ENCODE peak calls at places on chromosomes 1 and 21, in six cellular contexts. D is PC-9, L is lower lobe of right lung, H is GM12878, J is cardiac muscle cell, Z is heart right ventricle. F is an unnamed sample. For H3K4me1, the result is how much of the 10 kb centered on the place peaks cover.

GRCh38 chr21:20999567-21000169 is 1.5 kb downstream of the NCAM2 start:
- DNase-seq in D (no peak), L (no peak), J (peak), H (no peak), Z (no peak), F (no peak)

GRCh38 chr1:39700348-39700747 is 9.1 kb upstream of the HPCAL4 start:
- DNase-seq in D (no peak), L (no peak), J (no peak), H (no peak), Z (no peak), F (no peak)

GRCh38 chr1:185157599-185158469 is 867 bp downstream of the SWT1 start:
- DNase-seq in L (no peak), H (no peak), D (no peak), J (no peak), Z (no peak), F (no peak)

GRCh38 chr1:47679301-47679751 is 241.5 kb downstream of the FOXD2 start:
- DNase-seq in H (no peak), D (no peak), Z (no peak), L (no peak), J (peak), F (peak)

GRCh38 chr1:204093421-204093717 is 20.5 kb downstream of the SOX13 start:
- DNase-seq in D (no peak), L (no peak), Z (no peak), H (no peak), J (no peak), F (no peak)

GRCh38 chr1:167876597-167877175 is 37.2 kb downstream of the ADCY10 start:
- DNase-seq in Z (no peak), L (no peak), H (no peak), J (no peak), D (no peak), F (no peak)

GRCh38 chr1:244967159-244967558 is 102.8 kb upstream of the HNRNPU start:
- DNase-seq in D (no peak), J (no peak), Z (no peak), L (no peak), H (no peak), F (no peak)

GRCh38 chr1:237890416-237890815 is 306 bp downstream of the ZP4 start:
- DNase-seq in J (no peak), L (no peak), D (no peak), Z (no peak), H (no peak), F (no peak)

GRCh38 chr1:59061876-59062275 is 235.0 kb upstream of the FGGY start:
- DNase-seq in J (peak), H (no peak), L (peak), Z (peak), D (no peak), F (peak)

DNA sequence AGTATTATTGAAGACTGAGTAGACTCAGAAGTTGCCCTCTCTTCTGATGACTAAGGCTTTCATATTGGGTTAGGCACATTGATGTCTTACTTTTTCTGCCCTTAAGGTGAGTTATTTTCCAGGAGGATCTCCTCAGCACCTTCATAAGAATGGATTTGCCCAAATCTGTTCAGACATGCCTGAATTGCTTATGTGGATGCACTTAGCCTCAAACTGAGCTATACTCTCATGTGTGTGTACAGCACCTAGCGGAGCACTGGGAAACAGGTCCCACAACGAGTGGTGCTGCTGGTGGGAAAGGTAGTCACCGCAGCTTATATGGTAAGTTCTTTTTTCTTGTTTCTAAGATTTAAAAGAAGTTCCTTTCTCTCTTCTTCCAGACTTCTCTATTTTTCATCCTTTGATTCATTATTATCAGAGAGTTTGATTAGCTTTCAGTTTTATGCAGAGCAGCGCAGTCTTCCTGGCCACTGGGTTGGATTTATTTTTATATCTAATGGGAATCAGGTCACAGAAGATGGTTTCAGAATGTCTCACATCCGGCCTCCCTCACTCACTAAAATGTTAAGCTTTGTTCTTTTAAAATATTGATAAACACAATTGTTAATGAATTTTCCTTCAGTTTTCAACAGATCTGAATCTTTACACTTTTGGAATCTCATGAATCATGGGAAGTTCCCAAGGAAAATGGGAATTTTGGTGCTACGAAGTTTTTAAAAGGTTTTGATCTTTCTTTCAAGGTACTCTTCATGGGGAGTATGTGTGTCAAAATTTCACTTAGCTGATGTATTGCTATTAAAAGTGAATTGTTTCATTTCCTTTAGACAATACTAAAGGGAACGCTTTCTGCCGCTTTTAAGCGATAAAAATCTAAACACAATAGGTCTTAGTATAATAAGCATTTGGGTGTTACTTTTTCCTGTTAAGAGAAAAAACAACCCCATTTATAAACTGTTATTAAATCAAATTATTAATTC is 58.5 kb downstream of the EXTL2 start:
- DNase-seq in D (no peak), J (no peak), L (no peak), H (no peak), Z (no peak), F (no peak)
- TF ChIP-seq CTCF in D (no peak), J (no peak), L (no peak), H (no peak), Z (no peak), F (no peak)

DNA sequence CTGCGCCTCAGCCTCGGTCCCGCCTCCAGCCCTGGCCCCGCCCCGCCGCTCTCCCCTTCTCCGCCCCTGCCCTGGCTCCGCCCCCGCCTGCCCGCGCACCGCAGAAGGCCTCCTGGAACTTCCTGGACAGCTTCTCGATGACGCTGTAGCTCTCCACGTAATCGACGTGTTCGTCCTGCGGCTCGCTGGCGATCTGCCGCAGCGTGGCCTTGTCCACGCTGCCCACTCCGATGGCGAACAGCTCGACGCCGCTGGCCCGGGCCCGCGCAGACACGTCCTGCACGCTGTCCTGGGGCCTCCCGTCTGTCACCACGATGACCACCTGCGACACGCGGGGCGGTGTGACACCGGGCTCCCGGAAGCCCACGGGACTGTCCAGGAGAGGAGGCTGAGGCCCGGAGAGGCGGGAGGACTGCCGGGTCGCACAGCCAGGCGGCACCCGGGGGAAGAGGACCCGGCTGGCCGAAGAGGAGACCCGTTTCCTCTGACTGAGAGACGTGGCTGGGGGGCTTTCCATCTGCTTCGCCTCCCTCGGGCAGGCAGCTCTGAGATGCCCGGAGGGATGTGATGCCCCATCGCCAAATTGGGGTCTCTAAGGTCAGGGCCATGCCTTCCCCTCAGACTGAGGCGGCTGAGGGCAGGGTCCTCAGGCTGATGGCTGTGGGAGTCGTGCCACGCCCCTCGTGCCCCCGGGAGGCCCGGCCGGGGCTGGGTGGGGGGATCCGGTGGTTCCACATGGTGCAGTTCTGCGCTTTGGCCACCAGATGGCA is 4.6 kb downstream of the MATN1 start:
- DNase-seq in L (peak), D (peak), J (peak), H (peak), Z (peak), F (peak)
- H3K27ac ChIP-seq in L (peak), D (peak), J (peak), H (peak), Z (peak), F (peak)

GRCh38 chr1:934991-935750 is 11.4 kb downstream of the SAMD11 start:
- DNase-seq in Z (no peak), J (no peak), D (no peak), H (no peak), L (no peak), F (no peak)

GRCh38 chr1:936348-936747 is 12.6 kb downstream of the SAMD11 start:
- DNase-seq in H (no peak), J (no peak), Z (no peak), L (no peak), D (no peak), F (no peak)

GRCh38 chr1:936865-937264 is 13.1 kb downstream of the SAMD11 start:
- DNase-seq in H (no peak), Z (no peak), D (no peak), L (no peak), J (no peak), F (no peak)

GRCh38 chr1:937521-937920 is 13.8 kb downstream of the SAMD11 start:
- DNase-seq in Z (no peak), H (no peak), L (no peak), J (no peak), D (no peak), F (no peak)

GRCh38 chr1:935751-936231 is 12.1 kb downstream of the SAMD11 start:
- DNase-seq in J (no peak), D (no peak), L (no peak), H (no peak), Z (no peak), F (no peak)
- H3K4me1 ChIP-seq in J (under half), D (under half), L (under half), H (under half), Z (under half), F (under half)

GRCh38 chr21:26089730-26090129 is 80.8 kb downstream of the APP start:
- DNase-seq in Z (no peak), L (no peak), H (no peak), J (no peak), D (no peak), F (no peak)

GRCh38 chr21:26087223-26087918 is 83.2 kb downstream of the APP start:
- DNase-seq in L (no peak), D (no peak), Z (no peak), J (no peak), H (no peak), F (no peak)

GRCh38 chr21:26093094-26093493 is 77.5 kb downstream of the APP start:
- DNase-seq in J (no peak), D (no peak), H (no peak), L (no peak), Z (no peak), F (no peak)

GRCh38 chr21:26095131-26095530 is 75.4 kb downstream of the APP start:
- DNase-seq in Z (no peak), D (no peak), H (no peak), L (no peak), J (no peak), F (no peak)

GRCh38 chr21:26091480-26092018 is 79.0 kb downstream of the APP start:
- DNase-seq in D (no peak), L (no peak), J (no peak), H (no peak), Z (no peak), F (no peak)
- TF ChIP-seq CTCF in D (no peak), L (no peak), J (no peak), H (no peak), Z (no peak), F (no peak)

GRCh38 chr1:17544951-17545350 is 5.5 kb downstream of the ARHGEF10L start:
- DNase-seq in Z (no peak), J (peak), H (no peak), D (no peak), L (no peak), F (no peak)
- H3K27ac ChIP-seq in Z (peak), J (no peak), H (no peak), D (peak), L (no peak), F (peak)

GRCh38 chr1:221777434-221778072 is 35.7 kb upstream of the DUSP10 start:
- DNase-seq in Z (no peak), D (no peak), H (peak), L (no peak), J (no peak), F (no peak)
- H3K4me1 ChIP-seq in Z (under half), D (under half), H (half or more), L (under half), J (under half), F (under half)

DNA sequence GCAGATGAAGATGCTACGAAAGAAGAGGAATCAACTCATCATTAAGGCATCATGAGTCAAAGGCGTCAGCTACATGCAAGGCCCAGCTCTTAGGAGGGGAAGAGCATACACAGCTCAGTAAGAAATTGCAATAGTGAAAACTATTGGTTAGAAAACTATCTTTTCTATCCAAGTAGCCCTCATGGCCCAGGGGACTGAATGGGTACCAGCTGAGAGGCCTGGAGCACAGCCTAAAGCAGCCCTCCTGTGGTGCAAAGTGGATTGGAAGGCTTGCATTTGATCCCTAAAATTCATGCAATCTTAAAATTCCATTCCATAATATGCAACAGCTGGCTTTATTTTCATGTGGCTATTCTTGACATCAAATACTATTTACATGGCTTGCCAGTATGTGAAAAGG is 251.8 kb upstream of the USP24 start:
- DNase-seq in D (no peak), J (no peak), L (no peak), H (no peak), Z (no peak), F (no peak)
- TF ChIP-seq CTCF in D (no peak), J (no peak), L (no peak), H (no peak), Z (no peak), F (no peak)